ENCODE peak calls at places on chromosomes 11 and 22, in seven cellular contexts. Q, O, R, V, P, D and B are unnamed samples.

GRCh38 chr11:73326929-73327811 is 19.1 kb downstream of the ARHGEF17 start:
- DNase-seq in Q (no peak), O (no peak), R (no peak), V (no peak), P (no peak), D (peak; percentile 39), B (no peak)

GRCh38 chr11:46238967-46239800 is 38.3 kb upstream of the CREB3L1 start:
- DNase-seq in Q (peak; percentile 74), O (peak; percentile 81), R (peak; percentile 86), V (no peak), P (no peak), D (peak; percentile 76), B (peak; percentile 88)

GRCh38 chr11:45661417-45662055 is 3.9 kb downstream of the CHST1 start:
- DNase-seq in Q (no peak), O (no peak), R (no peak), V (no peak), P (no peak), D (no peak), B (no peak)

GRCh38 chr11:103541186-103541795 is 432.1 kb downstream of the DYNC2H1 start:
- DNase-seq in Q (no peak), O (no peak), R (no peak), V (no peak), P (no peak), D (no peak), B (peak; percentile 55)

GRCh38 chr11:1407668-1408067 is 17.9 kb downstream of the BRSK2 start:
- DNase-seq in Q (no peak), O (no peak), R (no peak), V (no peak), P (no peak), D (no peak), B (no peak)

GRCh38 chr22:32920032-32920628 is 118.6 kb downstream of the TIMP3 start:
- DNase-seq in Q (no peak), O (no peak), R (no peak), V (no peak), P (no peak), D (no peak), B (no peak)

GRCh38 chr11:75513250-75513649 is 12.5 kb downstream of the GDPD5 start:
- DNase-seq in Q (no peak), O (no peak), R (peak; percentile 38), V (no peak), P (no peak), D (no peak), B (no peak)

GRCh38 chr11:68039526-68040086 is 781 bp downstream of the TCIRG1 start:
- DNase-seq in Q (no peak), O (no peak), R (no peak), V (no peak), P (no peak), D (no peak), B (no peak)

GRCh38 chr11:134599180-134599810 is 187.3 kb upstream of the B3GAT1 start:
- DNase-seq in Q (no peak), O (no peak), R (no peak), V (no peak), P (no peak), D (no peak), B (peak; percentile 23)

GRCh38 chr11:76149713-76150112 is 56.6 kb downstream of the WNT11 start:
- DNase-seq in Q (no peak), O (no peak), R (no peak), V (no peak), P (no peak), D (no peak), B (no peak)

GRCh38 chr22:50542416-50542927 is 3.2 kb upstream of the KLHDC7B start:
- DNase-seq in Q (no peak), O (no peak), R (no peak), V (no peak), P (no peak), D (no peak), B (no peak)

GRCh38 chr11:10803676-10804075 is 5.0 kb downstream of the EIF4G2 start:
- DNase-seq in Q (no peak), O (no peak), R (no peak), V (no peak), P (no peak), D (no peak), B (no peak)

GRCh38 chr22:20606041-20606783 is 98.8 kb downstream of the MED15 start:
- DNase-seq in Q (peak; percentile 64), O (no peak), R (peak; percentile 55), V (no peak), P (peak; percentile 30), D (no peak), B (peak; percentile 91)

GRCh38 chr11:35727140-35727539 is 64.6 kb downstream of the TRIM44 start:
- DNase-seq in Q (no peak), O (no peak), R (no peak), V (no peak), P (no peak), D (no peak), B (no peak)

GRCh38 chr11:79198898-79199250 is 242.0 kb downstream of the TENM4 start:
- DNase-seq in Q (no peak), O (no peak), R (no peak), V (no peak), P (no peak), D (no peak), B (no peak)

GRCh38 chr22:49967333-49968241 is 7.0 kb downstream of the PIM3 start:
- DNase-seq in Q (no peak), O (no peak), R (no peak), V (no peak), P (no peak), D (no peak), B (no peak)

GRCh38 chr11:134516529-134516928 is 104.5 kb upstream of the B3GAT1 start:
- DNase-seq in Q (no peak), O (no peak), R (no peak), V (no peak), P (no peak), D (no peak), B (no peak)

GRCh38 chr22:45970709-45971388 is 6.1 kb downstream of the WNT7B start:
- DNase-seq in Q (no peak), O (no peak), R (no peak), V (no peak), P (no peak), D (no peak), B (no peak)

GRCh38 chr11:131295986-131296385 is 74.4 kb upstream of the NTM start:
- DNase-seq in Q (no peak), O (peak; percentile 21), R (no peak), V (no peak), P (no peak), D (no peak), B (no peak)

GRCh38 chr22:19224985-19225384 is 46.4 kb upstream of the SLC25A1 start:
- DNase-seq in Q (no peak), O (no peak), R (no peak), V (no peak), P (no peak), D (no peak), B (no peak)

GRCh38 chr11:113305440-113306336 is 8.7 kb upstream of the TTC12 start:
- DNase-seq in Q (peak; percentile 56), O (peak; percentile 75), R (peak; percentile 42), V (peak; percentile 34), P (peak; percentile 59), D (peak; percentile 27), B (peak; percentile 88)

GRCh38 chr11:92707173-92707619 is 262.3 kb upstream of the MTNR1B start:
- DNase-seq in Q (no peak), O (no peak), R (no peak), V (no peak), P (no peak), D (no peak), B (no peak)

GRCh38 chr11:126421243-126421642 is 65.8 kb downstream of the ST3GAL4 start:
- DNase-seq in Q (no peak), O (no peak), R (no peak), V (no peak), P (no peak), D (no peak), B (no peak)

GRCh38 chr11:19879309-19880087 is 166.9 kb downstream of the NAV2 start:
- DNase-seq in Q (no peak), O (no peak), R (no peak), V (no peak), P (no peak), D (no peak), B (no peak)